ENCODE peak calls at places on chromosomes 3 and 15, in nine cellular contexts. T is Panc1, X is adrenal gland, P is heart left ventricle, A is bronchial epithelial cell, G is body of pancreas, K is endothelial cell of umbilical vein, N is cardiac muscle cell, D is sigmoid colon. I is an unnamed sample.

GRCh38 chr15:81504170-81504905 is 130.3 kb upstream of the TMC3 start:
- DNase-seq in P (no peak), T (no peak), K (peak; percentile 96), A (peak; percentile 87), G (peak; percentile 26), N (no peak), X (no peak), D (no peak), I (no peak)

GRCh38 chr15:48868549-48868948 is 9.4 kb upstream of the EID1 start:
- DNase-seq in P (no peak), A (peak; percentile 94), D (no peak), K (peak; percentile 35), G (no peak), X (no peak), T (no peak), N (no peak), I (no peak)

GRCh38 chr15:64740361-64741170 is 34.8 kb downstream of the RBPMS2 start:
- DNase-seq in N (no peak), A (peak; percentile 66), P (peak; percentile 71), T (no peak), D (peak; percentile 98), G (peak; percentile 13), X (no peak), K (no peak), I (no peak)

GRCh38 chr3:78736863-78737262 is 1030.9 kb downstream of the ROBO1 start:
- DNase-seq in X (no peak), N (no peak), G (no peak), P (no peak), D (no peak), T (no peak), A (peak; percentile 85), K (no peak), I (no peak)

GRCh38 chr3:159989973-159990846 is 1.6 kb downstream of the IL12A start:
- DNase-seq in G (no peak), A (no peak), P (no peak), N (no peak), D (no peak), X (no peak), T (no peak), K (no peak), I (no peak)

GRCh38 chr3:107985496-107985895 is 105.3 kb downstream of the CD47 start:
- DNase-seq in A (peak; percentile 41), P (no peak), D (no peak), X (no peak), N (no peak), K (no peak), T (no peak), G (no peak), I (no peak)

GRCh38 chr15:35173444-35174118 is 88.5 kb upstream of the NANOGP8 start:
- DNase-seq in A (peak; percentile 46), T (no peak), K (no peak), N (no peak), G (no peak), D (no peak), X (no peak), P (no peak), I (no peak)

GRCh38 chr15:82810863-82811421 is 1.5 kb downstream of the WHAMM start:
- DNase-seq in P (no peak), X (no peak), K (peak; percentile 22), G (no peak), N (no peak), D (no peak), A (peak; percentile 28), T (no peak), I (no peak)

GRCh38 chr3:23377928-23378672 is 175.0 kb downstream of the UBE2E2 start:
- DNase-seq in A (no peak), K (no peak), D (no peak), N (no peak), P (no peak), G (no peak), X (no peak), T (no peak), I (no peak)

GRCh38 chr3:50194128-50194902 is 2.9 kb downstream of the GNAT1 start:
- DNase-seq in K (peak; percentile 71), G (peak; percentile 83), P (peak; percentile 86), T (no peak), A (peak; percentile 46), N (peak; percentile 73), D (peak; percentile 81), X (peak; percentile 59), I (no peak)

GRCh38 chr3:98732239-98733054 is 30.7 kb upstream of the ST3GAL6 start:
- DNase-seq in A (no peak), T (no peak), G (peak; percentile 58), N (peak; percentile 74), P (peak; percentile 83), K (peak; percentile 59), D (peak; percentile 72), X (peak; percentile 70), I (no peak)

GRCh38 chr15:33778911-33779310 is 189.4 kb upstream of the CHRM5 start:
- DNase-seq in K (no peak), D (no peak), P (no peak), N (no peak), T (no peak), X (no peak), G (no peak), A (no peak), I (no peak)

DNA sequence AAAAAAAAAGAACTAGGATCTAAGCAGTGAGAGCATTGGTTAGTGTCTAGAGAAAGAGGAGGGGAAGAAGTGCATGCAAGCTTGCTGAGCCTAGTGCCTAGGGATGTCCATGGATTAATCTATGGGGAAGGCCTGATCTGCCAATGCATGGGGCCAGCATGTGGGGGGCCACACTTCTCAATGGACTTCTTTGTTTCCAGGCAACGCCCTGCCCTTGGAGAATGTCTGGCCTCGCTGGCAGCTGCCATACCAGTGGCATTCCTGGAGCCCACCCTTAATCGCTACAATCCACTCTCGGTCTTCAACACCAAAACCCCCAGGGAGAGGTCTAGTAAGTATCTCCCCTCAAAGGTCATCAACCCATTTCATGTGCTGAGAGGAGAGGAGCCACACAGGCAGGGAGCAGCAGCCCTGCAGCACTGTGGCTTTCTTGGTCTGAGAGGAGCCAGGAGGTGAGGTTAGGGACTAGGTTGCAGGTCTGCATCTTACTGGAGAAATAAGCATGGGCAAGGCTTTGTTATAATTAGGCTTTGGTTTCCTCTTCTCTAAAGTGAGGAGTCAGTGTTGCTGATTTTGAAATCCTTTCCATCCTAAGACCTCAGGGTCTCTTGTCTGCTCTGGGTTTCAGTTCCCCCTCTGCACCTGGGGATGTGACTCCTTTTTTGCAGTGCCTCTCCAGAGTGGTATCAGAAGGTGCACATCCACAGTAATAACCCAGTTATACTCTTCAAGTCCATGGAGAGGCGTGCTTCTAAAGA is 188.1 kb upstream of the CHRM5 start:
- DNase-seq in G (no peak), A (no peak), X (no peak), P (no peak), D (no peak), N (no peak), T (no peak), K (no peak), I (no peak)
- TF ChIP-seq CTCF in G (no peak), A (no peak), X (no peak), P (no peak), D (no peak), N (no peak), T (no peak), K (no peak), I (no peak)

GRCh38 chr3:154280161-154280560 is 44.1 kb downstream of the DHX36 start:
- DNase-seq in P (no peak), G (no peak), X (no peak), A (no peak), K (no peak), N (no peak), D (no peak), T (no peak), I (no peak)

GRCh38 chr3:154290187-154290586 is 34.1 kb downstream of the DHX36 start:
- DNase-seq in N (no peak), D (no peak), K (no peak), A (no peak), X (no peak), G (no peak), T (no peak), P (no peak), I (no peak)

DNA sequence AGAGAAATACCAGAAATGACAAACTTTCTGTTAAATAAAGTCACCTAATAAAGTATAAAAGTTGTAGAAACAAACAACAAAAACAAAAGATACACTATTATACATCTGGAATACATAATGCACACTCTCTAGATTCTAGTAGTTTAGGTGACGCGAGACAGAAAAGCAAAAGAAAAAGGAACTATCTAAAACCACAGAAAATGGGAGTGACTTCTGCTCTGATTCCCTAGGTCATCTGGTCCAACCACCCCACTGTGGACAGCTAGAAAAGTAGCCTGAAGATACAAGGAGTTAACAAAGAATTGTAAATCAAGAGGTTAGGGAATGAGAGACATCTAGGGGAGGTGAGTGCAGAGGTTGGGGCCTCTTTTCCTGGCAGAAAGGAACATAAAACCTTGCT is 39.1 kb downstream of the DHX36 start:
- DNase-seq in X (no peak), N (no peak), T (no peak), G (no peak), A (no peak), K (no peak), P (no peak), D (no peak), I (no peak)
- H3K36me3 ChIP-seq in X (no peaks in the 10 kb centered on the region), N (peaks cover 67% of the 10 kb centered on the region), T (peaks cover 78% of the 10 kb centered on the region), G (peaks cover 23% of the 10 kb centered on the region), A (peaks cover 3% of the 10 kb centered on the region), K (no peaks in the 10 kb centered on the region), P (peaks cover 99% of the 10 kb centered on the region), D (peaks cover 25% of the 10 kb centered on the region), I (peaks cover 2% of the 10 kb centered on the region)

GRCh38 chr15:80405970-80406369 is 1.8 kb downstream of the ARNT2 start:
- DNase-seq in K (no peak), X (no peak), T (no peak), P (no peak), A (no peak), G (no peak), D (no peak), N (no peak), I (no peak)
- H3K27me3 ChIP-seq in K (peaks cover 34% of the 10 kb centered on the region), X (no peaks in the 10 kb centered on the region), T (peaks cover 33% of the 10 kb centered on the region), P (peaks cover 53% of the 10 kb centered on the region), A (peaks cover 33% of the 10 kb centered on the region), G (no peaks in the 10 kb centered on the region), D (no peaks in the 10 kb centered on the region), N (peaks cover 57% of the 10 kb centered on the region), I (no peaks in the 10 kb centered on the region)

GRCh38 chr3:33926998-33927605 is 128.7 kb downstream of the PDCD6IP start:
- DNase-seq in X (no peak), P (no peak), D (no peak), G (no peak), T (no peak), K (no peak), A (no peak), N (no peak), I (no peak)
- TF ChIP-seq CTCF in X (no peak), P (no peak), D (no peak), G (no peak), T (no peak), K (no peak), A (no peak), N (no peak), I (no peak)

GRCh38 chr3:11818033-11818432 is 28.7 kb downstream of the TAMM41 start:
- DNase-seq in K (no peak), D (no peak), T (no peak), N (no peak), G (no peak), X (no peak), P (no peak), A (peak; percentile 97), I (no peak)
- H3K36me3 ChIP-seq in K (no peaks in the 10 kb centered on the region), D (peaks cover 9% of the 10 kb centered on the region), T (no peaks in the 10 kb centered on the region), N (peaks cover 13% of the 10 kb centered on the region), G (peaks cover 2% of the 10 kb centered on the region), X (no peaks in the 10 kb centered on the region), P (peaks cover 93% of the 10 kb centered on the region), A (peaks cover 6% of the 10 kb centered on the region), I (no peaks in the 10 kb centered on the region)

I was measured in kidney epithelial cell.